ENCODE peak calls at places on chromosomes 16 and 17, in nine cellular contexts. C is brain microvascular endothelial cell; L is H9; O is T47D; F is foreskin fibroblast; P is caudate nucleus; U is EL; T is AG04449; A is stimulated activated CD8-positive, alpha-beta memory T cell treated with anti-CD3 and anti-CD28 coated beads, Interleukin-7, amount 100 ng/mL, for 24 hours. R is an unnamed sample.

GRCh38 chr16:67082100-67082499 is 27.6 kb upstream of the PHAF1 start:
- DNase-seq in C (no peak), L (no peak), O (no peak), F (no peak), P (no peak), U (no peak), T (no peak), A (no peak), R (no peak)

GRCh38 chr16:48210747-48211146 is 33.4 kb upstream of the LONP2 start:
- DNase-seq in C (no peak), L (no peak), O (no peak), F (no peak), P (no peak), U (no peak), T (no peak), A (no peak), R (no peak)

GRCh38 chr16:86877835-86878234 is 299.5 kb downstream of the FOXL1 start:
- DNase-seq in C (no peak), L (no peak), O (no peak), F (no peak), P (no peak), U (no peak), T (no peak), A (no peak), R (no peak)

GRCh38 chr17:45334231-45334630 is 17.4 kb upstream of the MAP3K14 start:
- DNase-seq in C (no peak), L (peak; percentile 24), O (no peak), F (no peak), P (no peak), U (no peak), T (no peak), A (no peak), R (no peak)

GRCh38 chr17:42518046-42518754 is 17.8 kb upstream of the NAGLU start:
- DNase-seq in C (peak; percentile 91), L (peak; percentile 22), O (no peak), F (peak; percentile 98), P (no peak), U (peak; percentile 98), T (peak; percentile 86), A (no peak), R (no peak)

GRCh38 chr16:27355610-27356009 is 41.8 kb downstream of the IL4R start:
- DNase-seq in C (peak; percentile 53), L (peak; percentile 84), O (no peak), F (no peak), P (no peak), U (peak; percentile 13), T (no peak), A (no peak), R (no peak)

GRCh38 chr16:57307365-57307764 is 22.9 kb upstream of the PLLP start:
- DNase-seq in C (no peak), L (no peak), O (no peak), F (no peak), P (no peak), U (no peak), T (no peak), A (no peak), R (no peak)

GRCh38 chr17:79771276-79771675 is 6.7 kb upstream of the CBX2 start:
- DNase-seq in C (no peak), L (no peak), O (no peak), F (no peak), P (no peak), U (no peak), T (no peak), A (no peak), R (no peak)

GRCh38 chr16:89375021-89375420 is 115.3 kb downstream of the ANKRD11 start:
- DNase-seq in C (no peak), L (no peak), O (no peak), F (no peak), P (no peak), U (no peak), T (no peak), A (no peak), R (no peak)

GRCh38 chr17:6940186-6940649 is 55.6 kb upstream of the ALOX12 start:
- DNase-seq in C (no peak), L (no peak), O (peak; percentile 13), F (no peak), P (no peak), U (peak; percentile 5), T (no peak), A (no peak), R (no peak)

GRCh38 chr17:29111816-29112499 is 68.2 kb downstream of the MYO18A start:
- DNase-seq in C (peak; percentile 42), L (peak; percentile 83), O (peak; percentile 69), F (peak; percentile 57), P (peak; percentile 45), U (peak; percentile 65), T (no peak), A (peak; percentile 72), R (peak; percentile 46)

GRCh38 chr17:63450551-63450950 is 4.4 kb upstream of the CYB561 start:
- DNase-seq in C (no peak), L (no peak), O (no peak), F (no peak), P (no peak), U (no peak), T (no peak), A (no peak), R (no peak)

GRCh38 chr16:48583075-48584065 is 26.6 kb downstream of the N4BP1 start:
- DNase-seq in C (no peak), L (no peak), O (no peak), F (no peak), P (no peak), U (peak; percentile 59), T (no peak), A (no peak), R (no peak)

GRCh38 chr16:80467961-80468360 is 72.8 kb upstream of the DYNLRB2 start:
- DNase-seq in C (no peak), L (no peak), O (no peak), F (no peak), P (no peak), U (no peak), T (no peak), A (no peak), R (no peak)

GRCh38 chr17:38824899-38825761 is at the start of gene CWC25:
- DNase-seq in C (peak; percentile 98), L (peak; percentile 99), O (peak; percentile 85), F (peak; percentile 95), P (peak; percentile 78), U (peak; percentile 93), T (peak; percentile 78), A (peak; percentile 94), R (peak; percentile 88)

GRCh38 chr17:32445976-32446375 is 1.7 kb downstream of the PSMD11 start:
- DNase-seq in C (peak; percentile 28), L (no peak), O (no peak), F (no peak), P (no peak), U (no peak), T (no peak), A (no peak), R (no peak)

GRCh38 chr17:4475001-4475400 is 23.7 kb upstream of the SPNS2 start:
- DNase-seq in C (no peak), L (no peak), O (no peak), F (no peak), P (no peak), U (peak; percentile 8), T (no peak), A (no peak), R (no peak)

GRCh38 chr16:17368951-17369350 is 101.8 kb downstream of the XYLT1 start:
- DNase-seq in C (no peak), L (no peak), O (no peak), F (no peak), P (no peak), U (no peak), T (no peak), A (no peak), R (no peak)

GRCh38 chr17:40730974-40731373 is 24.2 kb downstream of the KRT25 start:
- DNase-seq in C (no peak), L (no peak), O (no peak), F (no peak), P (no peak), U (no peak), T (no peak), A (no peak), R (no peak)

GRCh38 chr16:28188085-28188916 is 23.5 kb downstream of the XPO6 start:
- DNase-seq in C (no peak), L (no peak), O (no peak), F (no peak), P (no peak), U (no peak), T (no peak), A (no peak), R (no peak)

GRCh38 chr17:47956818-47957590 is 679 bp downstream of the PRR15L start:
- DNase-seq in C (no peak), L (no peak), O (no peak), F (no peak), P (no peak), U (no peak), T (no peak), A (no peak), R (no peak)

GRCh38 chr16:26642047-26642664 is 424.6 kb upstream of the C16orf82 start:
- DNase-seq in C (no peak), L (no peak), O (no peak), F (no peak), P (no peak), U (no peak), T (no peak), A (no peak), R (no peak)

GRCh38 chr16:12425134-12425941 is 378.3 kb downstream of the CPPED1 start:
- DNase-seq in C (no peak), L (no peak), O (no peak), F (no peak), P (no peak), U (no peak), T (no peak), A (no peak), R (no peak)

GRCh38 chr16:31200821-31201510 is 1.6 kb downstream of the PYCARD start:
- DNase-seq in C (no peak), L (no peak), O (no peak), F (peak; percentile 55), P (no peak), U (peak; percentile 59), T (no peak), A (no peak), R (no peak)

GRCh38 chr16:53817117-53817516 is 113.2 kb downstream of the FTO start:
- DNase-seq in C (peak; percentile 96), L (no peak), O (no peak), F (peak; percentile 90), P (no peak), U (peak; percentile 92), T (peak; percentile 93), A (no peak), R (no peak)

R was measured in LNCaP clone FGC.